ENCODE peak calls at places on chromosomes 16 and 17, in four cellular contexts. S is GM12878, L is H1, U is HepG2. V is an unnamed sample.

GRCh38 chr16:81123092-81123852 is 27.1 kb upstream of the GCSH start:
- DNase-seq in U (peak), L (no peak), S (no peak), V (no peak)

GRCh38 chr16:14187517-14188338 is 116.6 kb downstream of the MRTFB start:
- DNase-seq in L (no peak), S (no peak), U (no peak), V (no peak)

GRCh38 chr17:48728232-48729231 is at the start of gene HOXB13:
- DNase-seq in L (no peak), S (no peak), U (no peak), V (peak)

GRCh38 chr16:73054732-73055481 is 7.0 kb upstream of the ZFHX3 start:
- DNase-seq in L (no peak), U (peak), S (no peak), V (no peak)

GRCh38 chr17:39700148-39700987 is 504 bp downstream of the ERBB2 start:
- DNase-seq in S (no peak), L (no peak), U (no peak), V (peak)

GRCh38 chr17:45428954-45429337 is 3.7 kb downstream of the ARHGAP27 start:
- DNase-seq in U (no peak), S (no peak), L (no peak), V (no peak)

GRCh38 chr17:29131814-29132682 is 48.1 kb downstream of the MYO18A start:
- DNase-seq in S (no peak), U (no peak), L (no peak), V (no peak)

GRCh38 chr16:77949445-77949844 is 72.9 kb upstream of the CLEC3A start:
- DNase-seq in U (no peak), S (no peak), L (no peak), V (no peak)

GRCh38 chr16:2333231-2333630 is 7.3 kb downstream of the ABCA3 start:
- DNase-seq in U (no peak), L (no peak), S (no peak), V (no peak)

GRCh38 chr17:51298508-51299371 is 38.4 kb downstream of the UTP18 start:
- DNase-seq in S (no peak), L (no peak), U (peak), V (peak)

GRCh38 chr16:76946879-76947278 is 244.1 kb upstream of the MON1B start:
- DNase-seq in U (peak), L (no peak), S (no peak), V (no peak)

GRCh38 chr16:4523686-4524085 is 14.9 kb downstream of the CDIP1 start:
- DNase-seq in S (no peak), L (no peak), U (no peak), V (no peak)

GRCh38 chr17:77332981-77333685 is 192.4 kb downstream of the SEC14L1 start:
- DNase-seq in L (no peak), U (no peak), S (no peak), V (no peak)

GRCh38 chr16:81779540-81780320 is 639 bp downstream of the PLCG2 start:
- DNase-seq in L (no peak), S (no peak), U (no peak), V (no peak)

GRCh38 chr17:41800601-41801373 is 11.0 kb downstream of the P3H4 start:
- DNase-seq in S (no peak), U (peak), L (peak), V (no peak)

GRCh38 chr17:39281806-39282205 is 56.1 kb upstream of the STAC2 start:
- DNase-seq in S (no peak), U (no peak), L (no peak), V (no peak)

GRCh38 chr17:73297934-73298861 is 13.6 kb downstream of the CDC42EP4 start:
- DNase-seq in L (no peak), S (no peak), U (peak), V (no peak)

GRCh38 chr17:31931781-31932180 is 5.0 kb upstream of the SUZ12 start:
- DNase-seq in S (no peak), U (no peak), L (no peak), V (no peak)

GRCh38 chr16:81729451-81729850 is 49.6 kb upstream of the PLCG2 start:
- DNase-seq in L (peak), U (peak), S (no peak), V (peak)

GRCh38 chr17:51119415-51120356 is 982 bp downstream of the SPAG9 start:
- DNase-seq in L (no peak), U (peak), S (no peak), V (peak)

DNA sequence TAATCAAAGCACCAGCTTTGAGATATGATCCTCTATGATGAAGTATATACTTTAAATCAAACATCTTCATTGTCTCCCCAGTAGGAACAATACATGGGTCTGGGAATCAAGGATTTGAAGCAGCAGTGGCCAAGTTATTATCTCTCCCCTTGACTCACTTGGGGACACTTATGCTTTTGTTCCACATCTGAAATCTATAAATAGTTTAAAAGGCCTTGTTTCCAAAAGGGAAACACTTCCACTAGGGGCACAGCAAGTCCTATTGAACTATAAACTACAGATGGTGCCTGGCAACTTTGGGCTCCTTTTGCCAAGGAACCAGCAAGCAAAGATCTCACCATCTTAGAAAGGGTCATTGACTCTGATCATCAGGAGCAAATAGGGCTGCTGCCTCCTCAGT is 16.0 kb upstream of the CEP112 start:
- DNase-seq in S (no peak), L (no peak), U (no peak), V (no peak)
- TF ChIP-seq SP1 in S (no peak), L (no peak), U (no peak), V (no peak)

GRCh38 chr17:82670661-82671060 is 22.4 kb upstream of the WDR45B start:
- DNase-seq in S (no peak), U (no peak), L (no peak), V (no peak)
- TF ChIP-seq SUZ12 in S (no peak), U (no peak), L (no peak), V (no peak)

DNA sequence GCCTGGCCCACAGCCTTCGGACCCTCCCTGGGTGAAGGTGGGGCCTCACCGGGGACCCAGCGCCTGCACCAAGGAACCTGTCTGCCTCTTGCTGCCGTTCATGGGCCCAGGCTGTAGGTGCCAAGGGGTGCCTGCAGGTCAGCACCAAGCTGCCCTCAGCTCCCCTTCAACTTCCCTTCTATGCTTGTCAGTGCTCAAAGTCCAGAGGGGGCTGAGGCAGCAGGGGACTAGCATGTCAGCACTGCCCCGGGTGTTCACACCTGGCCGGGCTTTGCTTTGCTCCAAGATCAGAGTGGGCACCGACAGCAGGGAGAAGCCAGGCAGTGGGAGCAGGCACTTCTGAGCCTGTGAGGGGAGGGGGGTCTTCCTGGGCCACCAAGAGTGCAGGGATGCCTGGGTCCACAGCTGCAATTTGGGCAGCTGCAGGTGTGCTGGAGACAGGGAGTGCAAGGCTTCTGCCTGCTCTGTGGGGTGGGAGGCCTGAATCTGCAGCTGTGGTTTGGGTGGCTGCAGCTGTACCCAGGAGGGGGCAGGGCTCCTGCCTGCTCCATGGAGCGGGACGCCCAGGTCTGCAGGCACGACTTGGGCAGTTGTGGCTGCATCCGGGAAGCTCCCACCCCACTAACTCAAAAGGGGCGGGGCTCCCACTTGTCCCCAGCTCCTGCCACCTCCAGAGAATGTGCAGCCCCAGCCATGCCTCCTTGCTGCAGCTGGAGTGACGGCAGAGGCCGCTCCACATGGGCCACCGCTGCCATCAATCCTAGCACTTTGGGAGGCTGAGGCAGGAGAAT is 27.6 kb upstream of the PRM1 start:
- DNase-seq in U (peak), L (no peak), S (peak), V (no peak)
- TF ChIP-seq SP1 in U (peak), L (no peak), S (peak), V (no peak)

GRCh38 chr16:51154271-51155171 is 3.5 kb upstream of the SALL1 start:
- DNase-seq in U (no peak), L (no peak), S (no peak), V (no peak)
- TF ChIP-seq SUZ12 in U (no peak), L (no peak), S (no peak), V (no peak)

GRCh38 chr17:44314869-44315661 is 6.7 kb downstream of the RUNDC3A start:
- DNase-seq in U (no peak), S (no peak), L (no peak), V (peak)

GRCh38 chr17:44317545-44317944 is 7.1 kb downstream of the SLC25A39 start:
- DNase-seq in U (no peak), L (no peak), S (no peak), V (no peak)

GRCh38 chr17:44314031-44314430 is 5.6 kb downstream of the RUNDC3A start:
- DNase-seq in L (no peak), U (no peak), S (no peak), V (no peak)

GRCh38 chr17:44314524-44314868 is 6.1 kb downstream of the RUNDC3A start:
- DNase-seq in U (no peak), S (no peak), L (no peak), V (no peak)

DNA sequence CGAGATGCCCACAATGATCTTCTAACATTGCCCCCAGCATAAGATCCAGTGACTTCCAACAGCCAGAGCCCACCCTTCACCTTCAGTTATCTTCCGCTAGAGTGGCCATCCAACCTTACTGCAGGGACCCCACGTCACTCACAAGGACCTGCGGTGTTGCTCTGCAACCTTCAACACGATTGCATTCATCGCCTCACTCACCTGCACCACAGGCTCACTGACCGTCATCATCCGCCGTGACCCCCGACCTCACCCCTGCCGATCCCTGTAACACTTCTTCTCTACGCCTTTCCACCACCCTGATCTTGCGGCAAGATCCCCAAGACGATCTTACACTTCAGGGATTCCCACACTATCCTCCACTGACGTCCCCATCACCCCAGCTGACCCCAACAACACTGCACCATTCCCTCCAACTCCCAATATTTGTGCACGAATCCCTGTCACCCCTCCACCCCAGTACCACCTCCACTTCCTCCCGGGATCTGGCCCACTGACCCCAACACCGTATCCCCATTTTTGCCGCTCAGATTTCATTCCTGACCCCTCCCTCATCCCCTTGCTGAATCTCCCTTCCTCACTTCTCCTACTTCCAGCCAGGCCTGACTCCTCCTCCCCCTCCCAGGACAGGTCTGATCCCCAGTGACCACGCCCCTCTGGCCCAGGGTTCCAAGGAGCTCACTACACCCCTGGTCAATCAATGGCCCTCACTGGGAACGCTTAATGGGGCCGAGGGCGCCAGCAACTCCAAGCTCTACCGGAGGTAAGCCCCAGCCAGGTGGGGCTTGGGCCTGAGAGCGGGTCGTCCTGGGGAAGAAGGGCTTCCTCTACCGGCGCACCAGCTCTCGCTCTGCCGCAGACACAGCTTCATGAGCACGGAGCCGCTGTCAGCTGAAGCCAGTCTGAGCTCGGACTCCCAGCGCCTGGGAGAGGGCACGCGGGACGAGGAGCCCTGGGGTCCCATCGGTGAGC is 7.6 kb downstream of the RUNDC3A start:
- DNase-seq in S (no peak), U (no peak), L (no peak), V (no peak)
- TF ChIP-seq SP1 in S (no peak), U (no peak), L (no peak), V (no peak)

DNA sequence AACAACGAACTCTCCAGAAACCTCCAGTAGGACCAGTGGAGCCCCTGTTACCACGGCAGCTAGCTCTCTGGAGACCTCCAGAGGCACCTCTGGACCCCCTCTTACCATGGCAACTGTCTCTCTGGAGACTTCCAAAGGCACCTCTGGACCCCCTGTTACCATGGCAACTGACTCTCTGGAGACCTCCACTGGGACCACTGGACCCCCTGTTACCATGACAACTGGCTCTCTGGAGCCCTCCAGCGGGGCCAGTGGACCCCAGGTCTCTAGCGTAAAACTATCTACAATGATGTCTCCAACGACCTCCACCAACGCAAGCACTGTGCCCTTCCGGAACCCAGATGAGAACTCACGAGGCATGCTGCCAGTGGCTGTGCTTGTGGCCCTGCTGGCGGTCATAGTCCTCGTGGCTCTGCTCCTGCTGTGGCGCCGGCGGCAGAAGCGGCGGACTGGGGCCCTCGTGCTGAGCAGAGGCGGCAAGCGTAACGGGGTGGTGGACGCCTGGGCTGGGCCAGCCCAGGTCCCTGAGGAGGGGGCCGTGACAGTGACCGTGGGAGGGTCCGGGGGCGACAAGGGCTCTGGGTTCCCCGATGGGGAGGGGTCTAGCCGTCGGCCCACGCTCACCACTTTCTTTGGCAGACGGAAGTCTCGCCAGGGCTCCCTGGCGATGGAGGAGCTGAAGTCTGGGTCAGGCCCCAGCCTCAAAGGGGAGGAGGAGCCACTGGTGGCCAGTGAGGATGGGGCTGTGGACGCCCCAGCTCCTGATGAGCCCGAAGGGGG is 1.3 kb downstream of the SPN start:
- DNase-seq in L (no peak), S (no peak), U (no peak), V (no peak)
- TF ChIP-seq SUZ12 in L (no peak), S (no peak), U (no peak), V (no peak)

DNA sequence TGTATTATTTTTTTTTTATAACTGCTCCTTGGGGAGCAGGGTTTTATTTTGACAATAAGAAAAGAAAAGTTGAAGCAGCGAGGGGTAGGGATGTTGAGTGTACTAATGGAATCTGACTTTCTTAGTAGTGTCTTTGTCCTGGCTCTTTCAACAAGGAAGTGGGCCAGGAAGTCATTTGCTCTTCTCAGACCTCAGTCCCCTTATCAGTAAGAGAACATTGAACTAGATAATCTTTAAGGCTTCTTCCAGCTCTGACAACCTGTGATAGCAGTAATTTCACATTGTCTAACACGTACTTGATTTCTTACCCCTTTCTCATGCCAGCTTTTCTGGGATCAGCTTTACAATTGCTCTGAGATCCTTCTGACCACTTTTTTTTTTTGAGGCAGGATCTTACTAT is 8.3 kb downstream of the LIG3 start:
- DNase-seq in L (no peak), U (no peak), S (no peak), V (no peak)
- TF ChIP-seq SP1 in L (no peak), U (no peak), S (no peak), V (no peak)